ENCODE peak calls at places on chromosomes 3 and 15, in six cellular contexts. B, Q, L, O, J and G are unnamed samples.

GRCh38 chr3:15056676-15057404 is 8.3 kb downstream of the MRPS25 start:
- DNase-seq in O (no peak), J (no peak), Q (no peak), B (no peak), L (no peak), G (no peak)

GRCh38 chr15:83207622-83208356 is at the start of gene HDGFL3:
- DNase-seq in Q (peak; percentile 60), J (peak; percentile 77), L (peak; percentile 25), B (no peak), O (peak; percentile 64), G (peak; percentile 71)

GRCh38 chr3:39398700-39399099 is 7.8 kb upstream of the RPSA start:
- DNase-seq in J (no peak), L (no peak), B (no peak), Q (no peak), O (no peak), G (no peak)

GRCh38 chr3:25156526-25157075 is 271.5 kb upstream of the RARB start:
- DNase-seq in Q (peak; percentile 92), L (no peak), J (no peak), O (no peak), B (peak; percentile 11), G (no peak)

GRCh38 chr3:186653984-186654383 is 11.8 kb upstream of the HRG start:
- DNase-seq in O (no peak), L (no peak), J (peak; percentile 86), Q (no peak), B (no peak), G (no peak)

GRCh38 chr15:43777293-43777819 is 590 bp upstream of the ELL3 start:
- DNase-seq in B (no peak), L (peak; percentile 59), J (peak; percentile 83), O (peak; percentile 87), Q (peak; percentile 76), G (peak; percentile 76)

GRCh38 chr3:179421500-179421899 is 29.8 kb downstream of the GNB4 start:
- DNase-seq in B (no peak), L (no peak), J (no peak), Q (peak; percentile 22), O (peak; percentile 33), G (no peak)

GRCh38 chr15:83250766-83251165 is 33.7 kb downstream of the BNC1 start:
- DNase-seq in J (no peak), L (no peak), O (no peak), Q (no peak), B (peak; percentile 3), G (no peak)

GRCh38 chr3:3772920-3773319 is 26.3 kb upstream of the LRRN1 start:
- DNase-seq in L (no peak), Q (no peak), J (no peak), B (no peak), O (no peak), G (no peak)

GRCh38 chr15:101723874-101724674 is at the start of gene TARS3:
- DNase-seq in Q (peak; percentile 80), O (peak; percentile 93), B (peak; percentile 66), J (peak; percentile 95), L (peak; percentile 78), G (peak; percentile 98)

GRCh38 chr15:49062900-49063299 is 16.7 kb upstream of the SECISBP2L start:
- DNase-seq in Q (no peak), J (peak; percentile 30), O (no peak), B (no peak), L (no peak), G (no peak)

GRCh38 chr15:56341201-56341600 is 24.0 kb upstream of the TEX9 start:
- DNase-seq in Q (peak; percentile 10), J (no peak), L (no peak), O (no peak), B (no peak), G (no peak)

GRCh38 chr15:72907733-72908132 is 124.2 kb upstream of the ADPGK start:
- DNase-seq in J (no peak), Q (no peak), B (no peak), O (peak; percentile 25), L (no peak), G (no peak)

GRCh38 chr3:139307601-139308146 is 36.1 kb upstream of the MRPS22 start:
- DNase-seq in J (no peak), O (no peak), L (no peak), B (no peak), Q (no peak), G (no peak)

GRCh38 chr15:84001037-84001436 is 234.5 kb upstream of the GOLGA6L4 start:
- DNase-seq in B (no peak), O (no peak), Q (no peak), J (no peak), L (no peak), G (no peak)

GRCh38 chr3:180789774-180790173 is 110.5 kb upstream of the CCDC39 start:
- DNase-seq in L (no peak), O (no peak), Q (no peak), B (no peak), J (no peak), G (no peak)

GRCh38 chr3:146164951-146165350 is 4.0 kb upstream of the PLOD2 start:
- DNase-seq in O (no peak), L (no peak), Q (no peak), B (no peak), J (no peak), G (no peak)

GRCh38 chr15:80120636-80121035 is 32.2 kb upstream of the FAH start:
- DNase-seq in B (no peak), O (no peak), Q (no peak), L (no peak), J (no peak), G (no peak)

GRCh38 chr3:49016414-49017228 is 1.8 kb downstream of the DALRD3 start:
- DNase-seq in Q (no peak), O (no peak), J (no peak), L (no peak), B (no peak), G (no peak)

GRCh38 chr3:161388860-161389259 is 17.5 kb upstream of the SPTSSB start:
- DNase-seq in O (no peak), B (no peak), J (no peak), Q (peak; percentile 9), L (no peak), G (no peak)

GRCh38 chr15:48671381-48672022 is 26.0 kb upstream of the FBN1 start:
- DNase-seq in B (peak; percentile 64), J (no peak), L (no peak), O (peak; percentile 58), Q (peak; percentile 93), G (no peak)

DNA sequence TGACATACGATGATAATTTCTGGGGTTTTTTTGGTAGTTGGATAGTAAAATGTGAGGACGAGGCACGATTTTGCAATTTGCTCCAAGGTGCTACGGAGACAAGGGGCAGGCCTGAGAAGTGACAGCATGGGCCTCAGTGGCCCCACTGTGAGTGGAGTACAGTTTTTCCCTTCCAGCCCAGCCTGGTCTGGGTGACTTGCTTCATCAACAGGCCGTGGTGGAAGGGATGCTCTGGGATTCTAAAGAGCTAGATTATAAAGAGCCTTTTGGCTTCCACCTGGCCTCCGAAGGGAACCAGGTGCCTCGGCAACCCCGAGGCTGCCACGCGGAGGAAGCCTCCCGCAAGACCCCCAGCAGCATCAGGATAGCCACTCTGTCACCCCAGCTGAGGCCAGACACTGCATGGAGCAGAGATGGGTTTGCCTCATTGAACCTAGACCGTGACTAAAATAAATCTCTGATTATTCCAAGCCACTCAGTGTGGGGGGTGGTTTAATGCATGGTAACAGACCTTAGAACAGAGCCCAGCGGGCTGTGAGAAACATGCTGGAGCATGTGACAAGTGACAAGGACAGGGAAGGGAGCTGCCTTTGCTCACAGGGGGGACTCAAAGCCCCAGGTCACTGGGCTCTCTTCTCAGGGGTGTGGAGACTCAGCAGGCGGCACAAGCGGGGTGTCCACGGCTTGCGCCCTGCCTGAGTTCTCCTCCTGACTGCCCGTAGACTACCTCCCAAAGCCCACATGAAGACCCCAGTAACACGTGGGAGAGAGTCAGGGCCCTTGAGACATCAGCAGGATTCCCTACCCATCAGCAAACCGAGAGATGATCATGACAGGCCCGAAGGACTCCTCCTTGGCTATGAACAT is 22.6 kb upstream of the SLC41A3 start:
- DNase-seq in J (no peak), B (no peak), L (no peak), Q (no peak), O (no peak), G (no peak)
- TF ChIP-seq CTCF in J (no peak), B (no peak), L (no peak), Q (no peak), O (no peak), G (no peak)

GRCh38 chr3:196292281-196292923 is 4.9 kb upstream of the PCYT1A start:
- DNase-seq in L (no peak), B (no peak), Q (no peak), J (peak; percentile 50), O (no peak), G (peak; percentile 53)
- TF ChIP-seq CTCF in L (no peak), B (no peak), Q (no peak), J (peak; percentile 40), O (no peak), G (peak; percentile 57)

DNA sequence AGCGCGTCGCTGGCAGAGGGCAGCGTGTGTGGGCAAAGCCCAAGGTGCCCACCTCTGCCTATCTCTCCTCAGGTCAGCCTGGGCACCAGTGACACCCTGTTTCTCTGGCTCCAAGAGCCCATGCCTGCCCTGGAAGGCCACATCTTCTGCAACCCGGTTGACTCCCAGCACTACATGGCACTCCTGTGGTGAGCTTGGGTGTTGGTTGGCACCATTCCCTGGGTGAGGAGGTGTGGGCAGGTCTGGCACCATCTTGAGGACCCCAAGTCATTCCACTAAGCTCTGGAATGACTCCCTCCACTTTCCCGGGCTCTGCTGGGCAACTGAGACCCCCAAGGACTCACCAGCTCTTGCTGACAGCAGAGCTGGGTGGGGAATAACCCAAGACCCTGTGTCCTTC is 28.5 kb downstream of the XYLB start:
- DNase-seq in B (no peak), L (no peak), J (no peak), Q (no peak), O (no peak), G (no peak)
- TF ChIP-seq CTCF in B (no peak), L (no peak), J (no peak), Q (no peak), O (no peak), G (no peak)

GRCh38 chr3:158912188-158912587 is 110.3 kb downstream of the MFSD1 start:
- DNase-seq in L (no peak), Q (no peak), O (no peak), J (peak; percentile 32), B (no peak), G (no peak)
- TF ChIP-seq CTCF in L (no peak), Q (no peak), O (no peak), J (peak; percentile 66), B (no peak), G (no peak)